ENCODE peak calls at places on chromosomes 6 and 20, in five cellular contexts. U is sigmoid colon, N is lower lobe of right lung, C is GM23248, Z is fibroblast of lung. B is an unnamed sample. For H3K9me3 and H3K4me1, the result is how much of the 10 kb centered on the place peaks cover.

GRCh38 chr6:9197726-9198125 is 762.4 kb upstream of the SLC35B3 start:
- DNase-seq in U (no peak), N (no peak), C (no peak), Z (no peak), B (no peak)

GRCh38 chr20:62138204-62138543 is 5.0 kb downstream of the PSMA7 start:
- DNase-seq in U (no peak), N (no peak), C (no peak), Z (no peak), B (no peak)

GRCh38 chr6:154404791-154405400 is 48.3 kb upstream of the IPCEF1 start:
- DNase-seq in U (no peak), N (no peak), C (peak), Z (peak), B (no peak)

GRCh38 chr6:143279385-143279784 is 171.1 kb downstream of the ADAT2 start:
- DNase-seq in U (no peak), N (no peak), C (peak), Z (peak), B (no peak)

GRCh38 chr6:28351087-28351486 is 1.3 kb downstream of the ZKSCAN3 start:
- DNase-seq in U (no peak), N (no peak), C (no peak), Z (no peak), B (no peak)

GRCh38 chr6:44712353-44713147 is 325.0 kb downstream of the CDC5L start:
- DNase-seq in U (no peak), N (no peak), C (no peak), Z (no peak), B (no peak)

GRCh38 chr6:32666420-32667300 is at the start of gene HLA-DQB1:
- DNase-seq in U (no peak), N (no peak), C (peak), Z (peak), B (no peak)

GRCh38 chr6:150029749-150030148 is 4.4 kb upstream of the RAET1L start:
- DNase-seq in U (no peak), N (no peak), C (no peak), Z (no peak), B (no peak)

GRCh38 chr6:132126150-132126549 is 175.0 kb upstream of the CCN2 start:
- DNase-seq in U (no peak), N (no peak), C (no peak), Z (no peak), B (no peak)

GRCh38 chr6:170314983-170315382 is 8.4 kb downstream of the FAM120B start:
- DNase-seq in U (no peak), N (no peak), C (no peak), Z (no peak), B (no peak)

GRCh38 chr6:43359831-43360230 is 9.6 kb downstream of the ZNF318 start:
- DNase-seq in U (no peak), N (no peak), C (no peak), Z (no peak), B (no peak)

GRCh38 chr6:125984311-125984710 is 2.0 kb upstream of the TRMT11 start:
- DNase-seq in U (no peak), N (no peak), C (peak), Z (peak), B (no peak)

GRCh38 chr6:136526196-136526930 is 23.9 kb downstream of the MAP7 start:
- DNase-seq in U (peak), N (peak), C (peak), Z (peak), B (peak)

GRCh38 chr6:6674872-6675271 is 86.4 kb downstream of the LY86 start:
- DNase-seq in U (no peak), N (no peak), C (peak), Z (no peak), B (no peak)

GRCh38 chr6:71810880-71811279 is 75.5 kb upstream of the RIMS1 start:
- DNase-seq in U (no peak), N (no peak), C (no peak), Z (no peak), B (no peak)

GRCh38 chr20:25042531-25043498 is 15.1 kb downstream of the ACSS1 start:
- DNase-seq in U (peak), N (peak), C (no peak), Z (no peak), B (peak)

GRCh38 chr20:40279390-40279789 is 409.6 kb downstream of the MAFB start:
- DNase-seq in U (peak), N (no peak), C (peak), Z (peak), B (no peak)

GRCh38 chr20:17761612-17762011 is 61.8 kb downstream of the BANF2 start:
- DNase-seq in U (no peak), N (no peak), C (peak), Z (no peak), B (no peak)

GRCh38 chr6:3340358-3340798 is 81.6 kb downstream of the PSMG4 start:
- DNase-seq in U (no peak), N (no peak), C (peak), Z (peak), B (no peak)

GRCh38 chr6:12313992-12314589 is 23.9 kb downstream of the EDN1 start:
- DNase-seq in U (no peak), N (no peak), C (peak), Z (no peak), B (no peak)

GRCh38 chr20:64246616-64247311 is 8.8 kb upstream of the PCMTD2 start:
- DNase-seq in U (no peak), N (no peak), C (no peak), Z (no peak), B (no peak)

GRCh38 chr6:35342258-35343091 is at the start of gene PPARD:
- DNase-seq in U (peak), N (peak), C (peak), Z (peak), B (peak)

GRCh38 chr6:148723484-148723883 is 23.3 kb upstream of the UST start:
- DNase-seq in U (no peak), N (no peak), C (peak), Z (peak), B (no peak)

GRCh38 chr20:58650181-58650775 is 805 bp upstream of the STX16 start:
- DNase-seq in U (peak), N (peak), C (peak), Z (no peak), B (peak)

GRCh38 chr6:35327349-35328027 is 14.9 kb upstream of the PPARD start:
- DNase-seq in U (no peak), N (peak), C (peak), Z (peak), B (peak)

DNA sequence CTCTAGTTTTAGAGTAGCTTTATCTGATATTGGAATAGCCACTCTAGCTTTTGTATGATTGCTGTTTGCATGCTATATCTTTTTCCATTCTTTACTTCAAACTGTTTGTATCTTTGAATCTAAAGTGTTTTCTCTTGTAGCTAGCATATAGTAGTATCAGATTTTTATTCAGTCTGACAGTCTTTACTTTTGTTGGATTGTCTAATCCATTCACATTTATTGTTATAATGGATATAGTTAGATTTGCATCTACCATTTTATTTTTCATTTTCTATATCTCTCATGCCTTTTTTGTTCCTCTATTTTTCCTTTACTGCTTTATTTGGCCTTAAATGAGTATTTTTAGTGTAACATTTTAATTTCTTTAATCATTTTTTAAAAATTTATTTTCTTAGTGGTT is 52.1 kb downstream of the PHACTR3 start:
- DNase-seq in U (no peak), N (no peak), C (no peak), Z (no peak), B (no peak)
- H3K9me3 ChIP-seq in U (under half), N (under half), C (under half), Z (under half), B (under half)

DNA sequence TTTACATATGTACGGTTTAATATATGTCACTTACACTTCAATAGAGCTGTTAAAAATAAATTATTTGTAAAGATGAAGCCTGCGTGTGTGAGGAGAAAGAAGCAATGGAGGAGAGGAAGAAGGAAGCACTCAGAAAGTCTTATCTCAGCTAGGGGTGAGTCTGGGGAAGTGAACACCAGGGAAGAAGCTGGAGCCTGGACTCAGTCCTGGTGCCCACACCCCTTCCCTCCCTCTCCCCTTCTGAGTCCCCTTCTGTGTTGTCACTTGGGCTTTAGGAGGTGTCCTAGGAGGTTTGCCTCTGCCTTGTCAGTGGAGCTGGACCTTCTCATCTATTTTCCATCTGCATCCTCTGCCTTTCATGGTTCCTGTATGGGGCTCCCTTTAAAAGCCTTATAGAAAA is 1.9 kb downstream of the SIRPB2 start:
- DNase-seq in U (no peak), N (no peak), C (no peak), Z (no peak), B (no peak)
- H3K4me1 ChIP-seq in U (under half), N (under half), C (under half), Z (under half), B (under half)

DNA sequence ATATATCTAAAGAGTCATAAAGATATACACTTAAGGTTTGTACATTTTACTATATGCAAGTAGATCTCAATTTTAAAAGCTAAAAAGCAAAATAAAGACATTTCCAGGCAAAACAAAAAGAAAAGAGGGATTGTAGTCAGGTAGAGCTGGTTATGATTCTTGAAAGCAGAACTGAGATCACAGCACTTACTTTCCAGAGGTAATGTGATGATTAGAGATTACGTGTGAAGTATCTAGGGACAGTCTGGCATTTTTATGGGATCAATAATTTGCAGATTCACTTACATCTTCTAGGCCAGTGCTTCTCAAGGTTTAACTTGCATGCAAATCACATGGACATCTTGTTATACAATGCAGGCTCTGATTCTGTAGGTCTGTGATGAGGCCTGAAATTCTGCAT is 595.5 kb downstream of the KIF16B start:
- DNase-seq in U (no peak), N (no peak), C (no peak), Z (no peak), B (no peak)
- H3K9me3 ChIP-seq in U (under half), N (under half), C (under half), Z (under half), B (under half)

DNA sequence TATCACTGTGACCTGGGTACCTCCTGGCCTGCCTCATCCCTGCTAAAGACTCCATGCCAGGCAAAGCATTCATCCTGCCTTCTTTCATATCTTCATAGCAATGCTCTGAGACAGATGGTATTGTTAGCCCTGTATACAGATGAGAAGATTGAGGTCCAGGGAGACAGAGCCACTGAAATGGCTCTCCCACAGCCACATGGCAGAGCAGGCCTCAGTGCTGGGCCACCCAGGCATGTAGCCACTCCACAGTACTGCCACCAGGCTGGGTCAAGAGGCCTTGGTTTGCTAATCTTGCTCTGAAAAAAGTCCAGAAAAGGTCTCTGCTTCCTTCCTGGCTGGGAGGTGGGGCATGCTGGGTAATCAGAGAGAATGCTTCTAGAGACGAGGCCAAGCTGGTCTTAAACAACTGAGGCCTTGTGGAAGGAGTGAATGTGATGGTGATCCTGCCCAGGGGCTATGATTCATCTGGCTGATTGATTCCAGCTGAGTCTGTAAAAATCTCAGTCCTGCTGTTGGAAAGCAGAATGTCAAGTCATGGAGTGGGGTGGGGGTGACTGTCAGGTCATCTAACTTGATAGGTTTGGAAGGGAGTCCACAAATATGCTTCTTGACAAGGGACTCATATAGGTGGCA is 29.8 kb downstream of the HM13 start:
- DNase-seq in U (no peak), N (no peak), C (peak), Z (peak), B (peak)
- H3K4me1 ChIP-seq in U (under half), N (under half), C (half or more), Z (under half), B (under half)

GRCh38 chr20:49283703-49284625 is 6.1 kb upstream of the ZNFX1 start:
- DNase-seq in U (no peak), N (no peak), C (peak), Z (no peak), B (no peak)
- H3K9me3 ChIP-seq in U (under half), N (under half), C (under half), Z (under half), B (under half)

DNA sequence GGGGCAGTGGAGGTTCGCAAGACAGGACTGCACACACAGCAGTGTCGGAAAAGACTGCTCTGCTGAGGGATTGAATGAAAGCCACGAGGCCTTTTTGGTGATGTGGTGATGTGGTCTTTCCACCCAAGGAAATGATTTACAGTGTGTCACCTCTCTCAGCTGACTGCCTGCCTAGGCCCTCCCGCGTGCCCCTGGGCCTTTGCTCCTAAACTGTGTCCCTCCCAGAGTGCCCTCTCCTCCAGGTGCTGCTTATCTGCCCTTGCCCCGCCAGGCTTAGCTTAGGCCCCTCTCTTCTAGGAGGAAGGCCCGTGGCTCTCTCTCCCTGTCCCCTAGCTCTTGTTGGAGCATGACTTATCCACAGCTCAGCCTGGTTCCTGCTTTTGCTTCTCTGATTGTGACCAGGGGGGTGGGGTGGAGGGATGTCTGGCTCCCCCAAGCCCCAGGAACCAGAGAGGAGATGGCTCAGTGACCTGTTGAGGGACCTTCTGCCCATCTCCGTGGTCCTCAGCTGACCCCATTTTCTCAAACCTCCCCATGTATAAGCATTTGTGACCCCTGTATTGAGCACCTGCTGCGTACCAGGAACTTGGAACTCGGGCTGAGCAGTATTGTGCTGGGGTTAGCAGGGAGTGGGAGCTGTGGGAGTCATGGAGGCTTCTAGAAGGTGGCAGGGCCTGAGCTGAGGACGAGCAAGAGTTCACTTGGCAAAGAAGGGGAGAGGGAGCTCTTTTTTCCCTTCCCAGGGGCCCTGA is 2.1 kb downstream of the SRC start:
- DNase-seq in U (peak), N (no peak), C (peak), Z (no peak), B (no peak)
- H3K4me1 ChIP-seq in U (half or more), N (under half), C (under half), Z (under half), B (under half)